ENCODE peak calls at places on chromosomes 11 and 22, in four cellular contexts. J is occipital lobe, T is COR-L47, O is NCI-H187 treated with DMSO at 0.1 percent for 48 hours. K is an unnamed sample.

GRCh38 chr11:31802990-31803812 is 7.9 kb downstream of the PAX6 start:
- DNase-seq in J (no peak), T (no peak), O (no peak), K (no peak)

GRCh38 chr11:64959498-64959897 is 12.4 kb downstream of the MAJIN start:
- DNase-seq in T (no peak), J (no peak), O (no peak), K (no peak)

GRCh38 chr11:43905788-43906187 is 25.2 kb downstream of the ALKBH3 start:
- DNase-seq in J (no peak), T (peak; percentile 30), O (no peak), K (no peak)

GRCh38 chr11:120219157-120219934 is 8.5 kb downstream of the OAF start:
- DNase-seq in O (no peak), J (no peak), T (no peak), K (no peak)

GRCh38 chr11:6229911-6230310 is 4.5 kb downstream of the FHIP1B start:
- DNase-seq in O (no peak), T (no peak), J (no peak), K (no peak)

GRCh38 chr11:100550910-100551309 is 136.2 kb upstream of the ARHGAP42 start:
- DNase-seq in T (peak; percentile 96), J (no peak), O (no peak), K (no peak)

GRCh38 chr22:22787151-22787550 is 100.5 kb upstream of the IGLL5 start:
- DNase-seq in J (no peak), O (no peak), T (no peak), K (no peak)

GRCh38 chr11:76665172-76665571 is 5.4 kb downstream of the LRRC32 start:
- DNase-seq in T (no peak), J (no peak), O (no peak), K (no peak)

GRCh38 chr22:45977003-45977395 is at the start of gene WNT7B:
- DNase-seq in T (peak; percentile 74), O (no peak), J (no peak), K (no peak)

GRCh38 chr22:44746836-44747519 is 5.4 kb upstream of the ARHGAP8 start:
- DNase-seq in T (no peak), J (no peak), O (no peak), K (no peak)

GRCh38 chr11:50075856-50076255 is 43.2 kb downstream of the OR4C45 start:
- DNase-seq in T (no peak), O (no peak), J (no peak), K (no peak)

GRCh38 chr11:117818036-117818858 is 6.3 kb downstream of the FXYD2 start:
- DNase-seq in T (no peak), O (no peak), J (no peak), K (peak; percentile 90)

GRCh38 chr11:4090258-4090657 is 4.3 kb upstream of the RRM1 start:
- DNase-seq in T (no peak), J (no peak), O (no peak), K (no peak)

GRCh38 chr11:88102595-88102929 is 72.7 kb downstream of the RAB38 start:
- DNase-seq in J (no peak), O (no peak), T (no peak), K (no peak)

GRCh38 chr11:27209562-27210005 is 153.4 kb downstream of the CCDC34 start:
- DNase-seq in O (no peak), T (no peak), J (no peak), K (no peak)

GRCh38 chr11:20821046-20821445 is 151.7 kb downstream of the NELL1 start:
- DNase-seq in J (no peak), O (no peak), T (no peak), K (no peak)

GRCh38 chr11:2166091-2166851 is 5.3 kb upstream of the INS start:
- DNase-seq in J (no peak), O (no peak), T (no peak), K (no peak)

GRCh38 chr22:45648320-45649070 is 23.1 kb upstream of the ATXN10 start:
- DNase-seq in J (no peak), T (no peak), O (no peak), K (no peak)

GRCh38 chr11:71349627-71350026 is 97.2 kb upstream of the SHANK2 start:
- DNase-seq in O (no peak), J (no peak), T (no peak), K (no peak)

GRCh38 chr11:95584180-95584579 is 205.4 kb downstream of the FAM76B start:
- DNase-seq in J (no peak), O (no peak), T (no peak), K (no peak)

GRCh38 chr11:111512296-111513239 is at the start of gene BTG4:
- DNase-seq in T (no peak), O (no peak), J (no peak), K (no peak)

GRCh38 chr11:120630100-120630499 is 118.6 kb downstream of the GRIK4 start:
- DNase-seq in T (no peak), J (no peak), O (no peak), K (no peak)

GRCh38 chr11:18853086-18853720 is 61.6 kb upstream of the PTPN5 start:
- DNase-seq in J (no peak), O (no peak), T (peak; percentile 54), K (no peak)

GRCh38 chr11:12531681-12532080 is 142.5 kb upstream of the TEAD1 start:
- DNase-seq in J (no peak), T (no peak), O (no peak), K (no peak)

GRCh38 chr11:73752216-73752867 is 8.5 kb downstream of the RAB6A start:
- DNase-seq in O (no peak), J (no peak), T (no peak), K (no peak)

GRCh38 chr22:19447388-19448075 is at the start of gene C22orf39:
- DNase-seq in T (peak; percentile 93), J (peak; percentile 89), O (peak; percentile 73), K (peak; percentile 91)

GRCh38 chr11:17498475-17498874 is 21.8 kb upstream of the ABCC8 start:
- DNase-seq in O (no peak), J (no peak), T (peak; percentile 51), K (no peak)

GRCh38 chr11:128336203-128336602 is 251.2 kb downstream of the ETS1 start:
- DNase-seq in T (no peak), J (no peak), O (no peak), K (no peak)

GRCh38 chr11:2883717-2884423 is 1.7 kb downstream of the CDKN1C start:
- DNase-seq in J (no peak), O (no peak), T (no peak), K (no peak)

GRCh38 chr11:95469268-95469667 is 238.3 kb upstream of the SESN3 start:
- DNase-seq in O (no peak), T (no peak), J (no peak), K (no peak)

GRCh38 chr22:28429711-28430110 is 249.9 kb downstream of the TTC28 start:
- DNase-seq in O (no peak), T (no peak), J (no peak), K (no peak)

GRCh38 chr11:17526931-17527660 is 17.1 kb downstream of the USH1C start:
- DNase-seq in O (no peak), T (no peak), J (no peak), K (no peak)